ENCODE peak calls at places on chromosomes 16 and 17, in seven cellular contexts. One of them, this sample, is unnamed.

GRCh38 chr16:84196101-84196500 is 5.1 kb downstream of the ADAD2 start:
- DNase-seq in HepG2: no peak
- DNase-seq in fibroblast of lung: no peak
- DNase-seq in IMR-90: no peak
- DNase-seq in neural progenitor cell: no peak
- DNase-seq in HCT116: no peak
- DNase-seq in GM23248: no peak
- DNase-seq in this sample: no peak

GRCh38 chr17:44932096-44932495 is 15.5 kb downstream of the KIF18B start:
- DNase-seq in HepG2: no peak
- DNase-seq in HCT116: no peak
- DNase-seq in neural progenitor cell: no peak
- DNase-seq in fibroblast of lung: no peak
- DNase-seq in GM23248: no peak
- DNase-seq in IMR-90: no peak
- DNase-seq in this sample: no peak

GRCh38 chr16:86631441-86631840 is 53.1 kb downstream of the FOXL1 start:
- DNase-seq in HCT116: no peak
- DNase-seq in IMR-90: no peak
- DNase-seq in fibroblast of lung: peak
- DNase-seq in neural progenitor cell: no peak
- DNase-seq in GM23248: peak
- DNase-seq in HepG2: no peak
- DNase-seq in this sample: no peak

GRCh38 chr16:3022208-3022696 is 1.5 kb downstream of the HCFC1R1 start:
- DNase-seq in GM23248: peak
- DNase-seq in HCT116: peak
- DNase-seq in neural progenitor cell: peak
- DNase-seq in fibroblast of lung: peak
- DNase-seq in IMR-90: peak
- DNase-seq in HepG2: peak
- DNase-seq in this sample: peak

GRCh38 chr17:68660302-68660701 is 59.1 kb upstream of the FAM20A start:
- DNase-seq in IMR-90: no peak
- DNase-seq in GM23248: no peak
- DNase-seq in HepG2: no peak
- DNase-seq in HCT116: no peak
- DNase-seq in neural progenitor cell: no peak
- DNase-seq in fibroblast of lung: no peak
- DNase-seq in this sample: no peak

GRCh38 chr17:50363217-50364060 is 9.5 kb downstream of the MRPL27 start:
- DNase-seq in neural progenitor cell: peak
- DNase-seq in fibroblast of lung: peak
- DNase-seq in IMR-90: peak
- DNase-seq in HepG2: peak
- DNase-seq in GM23248: peak
- DNase-seq in HCT116: no peak
- DNase-seq in this sample: no peak

GRCh38 chr16:84914273-84914672 is 94.5 kb downstream of the CRISPLD2 start:
- DNase-seq in HCT116: no peak
- DNase-seq in HepG2: no peak
- DNase-seq in GM23248: no peak
- DNase-seq in IMR-90: no peak
- DNase-seq in fibroblast of lung: no peak
- DNase-seq in neural progenitor cell: no peak
- DNase-seq in this sample: no peak

GRCh38 chr16:87094246-87094865 is 222.8 kb downstream of the C16orf95 start:
- DNase-seq in IMR-90: no peak
- DNase-seq in fibroblast of lung: no peak
- DNase-seq in HepG2: no peak
- DNase-seq in neural progenitor cell: peak
- DNase-seq in HCT116: no peak
- DNase-seq in GM23248: no peak
- DNase-seq in this sample: no peak

GRCh38 chr17:40099627-40100418 is 566 bp downstream of the NR1D1 start:
- DNase-seq in neural progenitor cell: no peak
- DNase-seq in HCT116: no peak
- DNase-seq in HepG2: no peak
- DNase-seq in IMR-90: no peak
- DNase-seq in GM23248: peak
- DNase-seq in fibroblast of lung: no peak
- DNase-seq in this sample: peak

GRCh38 chr16:20348365-20349185 is 3.9 kb downstream of the UMOD start:
- DNase-seq in neural progenitor cell: peak
- DNase-seq in HCT116: no peak
- DNase-seq in HepG2: no peak
- DNase-seq in IMR-90: no peak
- DNase-seq in fibroblast of lung: no peak
- DNase-seq in GM23248: no peak
- DNase-seq in this sample: no peak

GRCh38 chr17:27755706-27756466 is 44.4 kb downstream of the NOS2 start:
- DNase-seq in fibroblast of lung: no peak
- DNase-seq in HepG2: no peak
- DNase-seq in IMR-90: no peak
- DNase-seq in GM23248: no peak
- DNase-seq in neural progenitor cell: no peak
- DNase-seq in HCT116: no peak
- DNase-seq in this sample: no peak

GRCh38 chr17:16121915-16122314 is 93.4 kb downstream of the NCOR1 start:
- DNase-seq in HCT116: no peak
- DNase-seq in neural progenitor cell: no peak
- DNase-seq in GM23248: no peak
- DNase-seq in fibroblast of lung: no peak
- DNase-seq in IMR-90: peak
- DNase-seq in HepG2: no peak
- DNase-seq in this sample: no peak

GRCh38 chr17:75047398-75048098 is 523 bp downstream of the KCTD2 start:
- DNase-seq in fibroblast of lung: peak
- DNase-seq in GM23248: peak
- DNase-seq in HCT116: no peak
- DNase-seq in IMR-90: no peak
- DNase-seq in neural progenitor cell: peak
- DNase-seq in HepG2: no peak
- DNase-seq in this sample: peak

GRCh38 chr16:86044241-86044671 is 145.3 kb downstream of the IRF8 start:
- DNase-seq in HepG2: peak
- DNase-seq in fibroblast of lung: peak
- DNase-seq in IMR-90: peak
- DNase-seq in HCT116: peak
- DNase-seq in neural progenitor cell: peak
- DNase-seq in GM23248: peak
- DNase-seq in this sample: peak

GRCh38 chr16:78045865-78046581 is 23.7 kb downstream of the CLEC3A start:
- DNase-seq in IMR-90: peak
- DNase-seq in neural progenitor cell: peak
- DNase-seq in fibroblast of lung: peak
- DNase-seq in HCT116: no peak
- DNase-seq in GM23248: peak
- DNase-seq in HepG2: peak
- DNase-seq in this sample: peak

GRCh38 chr16:78669994-78670393 is 570.5 kb downstream of the WWOX start:
- DNase-seq in GM23248: peak
- DNase-seq in HepG2: no peak
- DNase-seq in HCT116: no peak
- DNase-seq in IMR-90: no peak
- DNase-seq in fibroblast of lung: peak
- DNase-seq in neural progenitor cell: peak
- DNase-seq in this sample: no peak

GRCh38 chr17:12320286-12320685 is 299.6 kb downstream of the MAP2K4 start:
- DNase-seq in HepG2: no peak
- DNase-seq in HCT116: no peak
- DNase-seq in IMR-90: peak
- DNase-seq in fibroblast of lung: no peak
- DNase-seq in GM23248: peak
- DNase-seq in neural progenitor cell: no peak
- DNase-seq in this sample: peak

GRCh38 chr17:70169707-70170597 is 620 bp downstream of the KCNJ2 start:
- DNase-seq in GM23248: peak
- DNase-seq in fibroblast of lung: peak
- DNase-seq in HepG2: no peak
- DNase-seq in IMR-90: peak
- DNase-seq in neural progenitor cell: no peak
- DNase-seq in HCT116: no peak
- DNase-seq in this sample: peak

DNA sequence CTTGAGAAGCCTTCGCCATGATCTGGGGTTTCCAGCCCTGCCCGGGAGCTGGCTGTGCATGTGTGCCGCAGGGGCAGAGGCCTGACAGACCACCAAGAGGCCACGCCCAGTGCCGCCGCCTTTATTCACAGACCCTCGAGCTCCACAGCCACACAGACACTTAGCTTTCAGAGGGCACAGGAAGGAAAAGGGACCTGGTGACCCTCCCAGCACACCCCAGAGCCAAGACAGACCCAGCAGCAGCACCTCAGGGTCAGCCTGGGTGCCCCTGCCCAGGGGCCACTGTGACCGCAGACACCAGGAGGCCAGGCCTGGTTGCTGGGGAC is 10.8 kb downstream of the MCRIP1 start:
- DNase-seq in GM23248: no peak
- DNase-seq in IMR-90: no peak
- DNase-seq in fibroblast of lung: no peak
- DNase-seq in HepG2: no peak
- DNase-seq in neural progenitor cell: no peak
- DNase-seq in HCT116: no peak
- DNase-seq in this sample: no peak
- H3K9ac ChIP-seq in GM23248: no peak
- H3K9ac ChIP-seq in IMR-90: no peak
- H3K9ac ChIP-seq in fibroblast of lung: no peak
- H3K9ac ChIP-seq in HepG2: no peak
- H3K9ac ChIP-seq in neural progenitor cell: no peak
- H3K9ac ChIP-seq in HCT116: peak
- H3K9ac ChIP-seq in this sample: peak

GRCh38 chr16:89193021-89193575 is 7.2 kb downstream of the SLC22A31 start:
- DNase-seq in HCT116: peak
- DNase-seq in HepG2: peak
- DNase-seq in IMR-90: peak
- DNase-seq in fibroblast of lung: peak
- DNase-seq in GM23248: peak
- DNase-seq in neural progenitor cell: peak
- DNase-seq in this sample: no peak
- H3K4me3 ChIP-seq in HCT116: peak
- H3K4me3 ChIP-seq in HepG2: no peak
- H3K4me3 ChIP-seq in IMR-90: peak
- H3K4me3 ChIP-seq in fibroblast of lung: no peak
- H3K4me3 ChIP-seq in GM23248: no peak
- H3K4me3 ChIP-seq in neural progenitor cell: no peak
- H3K4me3 ChIP-seq in this sample: no peak

DNA sequence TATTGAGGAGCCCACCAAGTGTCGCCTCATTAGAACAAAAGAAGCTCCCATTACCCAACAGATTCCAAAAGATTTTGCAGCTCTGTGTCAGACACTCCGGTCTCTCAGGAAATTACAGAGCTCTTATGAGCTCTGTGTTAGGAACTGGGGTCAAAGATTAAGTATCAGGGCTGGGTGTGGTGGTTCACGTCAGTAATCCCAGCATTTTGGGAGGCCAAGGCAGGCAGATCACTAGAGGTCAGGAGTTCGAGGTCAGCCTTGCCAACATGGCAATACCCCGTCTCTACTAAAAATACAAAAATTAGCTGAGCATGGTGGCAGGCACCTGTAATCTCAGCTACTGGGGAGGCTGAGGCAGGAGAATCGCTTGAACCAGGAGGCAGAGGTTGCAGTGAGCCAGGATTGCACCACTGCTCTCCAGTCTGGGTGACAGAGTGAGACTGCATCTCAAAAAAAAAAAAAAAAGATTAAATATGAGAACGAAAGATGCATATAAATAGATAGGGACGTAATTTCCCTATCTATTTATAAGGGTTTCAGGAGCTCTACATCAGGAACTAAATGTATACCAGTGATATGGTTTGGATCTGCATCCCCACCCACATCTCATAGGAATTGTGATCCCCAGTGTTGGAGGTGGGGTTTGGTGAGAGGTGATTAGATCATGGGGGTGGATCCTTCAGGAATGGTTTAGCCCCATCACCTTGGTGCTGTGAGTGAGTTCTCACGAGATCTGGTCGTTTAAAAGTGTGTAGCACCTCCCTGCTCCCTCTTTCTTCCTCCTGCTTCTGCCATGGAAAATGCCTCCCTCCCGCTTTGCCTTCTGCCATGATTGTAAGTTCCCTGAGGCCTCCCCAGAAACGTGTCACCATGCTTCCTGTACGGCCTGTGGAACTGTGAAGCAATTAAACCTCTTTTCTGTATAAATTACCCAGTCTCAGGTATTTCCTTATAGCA is 111.4 kb downstream of the PRKCA start:
- DNase-seq in neural progenitor cell: no peak
- DNase-seq in GM23248: no peak
- DNase-seq in HCT116: no peak
- DNase-seq in IMR-90: no peak
- DNase-seq in HepG2: no peak
- DNase-seq in fibroblast of lung: no peak
- DNase-seq in this sample: no peak
- H3K9ac ChIP-seq in neural progenitor cell: no peak
- H3K9ac ChIP-seq in GM23248: no peak
- H3K9ac ChIP-seq in HCT116: no peak
- H3K9ac ChIP-seq in IMR-90: no peak
- H3K9ac ChIP-seq in HepG2: peak
- H3K9ac ChIP-seq in fibroblast of lung: no peak
- H3K9ac ChIP-seq in this sample: no peak

DNA sequence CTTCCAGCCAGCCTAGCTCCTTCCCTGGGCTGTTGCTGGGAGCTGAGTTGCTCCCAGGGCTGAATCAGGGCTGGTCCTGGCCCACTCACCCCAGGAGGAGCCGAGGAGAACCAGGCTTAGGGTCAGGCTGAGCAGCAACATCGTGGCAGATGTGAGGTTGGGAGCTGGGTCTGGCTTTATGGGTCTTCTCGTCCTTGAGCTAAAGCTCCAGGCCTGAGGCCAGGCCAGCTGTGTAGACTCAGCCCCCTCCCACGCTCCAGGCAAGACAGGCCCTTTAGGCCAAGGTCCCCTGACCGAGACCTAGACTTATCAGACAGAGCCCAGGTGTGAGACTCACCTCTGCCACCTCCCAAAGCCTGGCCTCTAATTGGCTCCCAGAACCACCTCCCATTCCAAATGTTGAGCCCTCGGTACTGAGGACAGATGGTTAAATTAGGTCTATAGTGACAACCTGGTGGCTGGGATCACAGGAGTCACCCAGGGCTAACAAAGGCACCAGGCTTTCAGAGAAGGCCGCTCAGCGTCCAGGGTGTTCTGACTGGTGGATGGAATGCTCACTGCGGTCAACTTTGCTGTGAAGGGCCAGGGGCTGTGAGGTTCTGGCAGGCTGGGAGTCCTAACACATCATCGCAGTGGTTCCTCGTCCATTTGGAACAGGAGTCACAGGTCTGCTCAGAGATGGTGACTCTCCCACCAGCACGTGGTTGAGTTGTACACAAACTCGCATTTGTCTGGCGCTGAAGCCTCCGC is at the start of gene CTRL:
- DNase-seq in IMR-90: no peak
- DNase-seq in HepG2: peak
- DNase-seq in GM23248: no peak
- DNase-seq in neural progenitor cell: no peak
- DNase-seq in fibroblast of lung: no peak
- DNase-seq in HCT116: no peak
- DNase-seq in this sample: no peak
- H3K4me3 ChIP-seq in IMR-90: no peak
- H3K4me3 ChIP-seq in HepG2: no peak
- H3K4me3 ChIP-seq in GM23248: no peak
- H3K4me3 ChIP-seq in neural progenitor cell: no peak
- H3K4me3 ChIP-seq in fibroblast of lung: no peak
- H3K4me3 ChIP-seq in HCT116: no peak
- H3K4me3 ChIP-seq in this sample: no peak